ENCODE peak calls at places on chromosomes 11 and 22, in five cellular contexts. L is A673, V is right cardiac atrium, B is spleen, M is neuronal stem cell. T is an unnamed sample. For H3K4me1, the result is how much of the 10 kb centered on the place peaks cover.

GRCh38 chr11:9861860-9862725 is 198.2 kb downstream of the SWAP70 start:
- DNase-seq in V (no peak), M (peak), B (no peak), L (peak), T (peak)

GRCh38 chr22:27776410-27776958 is 25.1 kb downstream of the MN1 start:
- DNase-seq in V (peak), L (no peak), B (no peak), M (peak), T (peak)

GRCh38 chr11:61512435-61512834 is 3.9 kb downstream of the LRRC10B start:
- DNase-seq in V (no peak), M (no peak), L (peak), B (no peak), T (no peak)

GRCh38 chr11:67581469-67581868 is 2.1 kb upstream of the GSTP1 start:
- DNase-seq in L (no peak), B (peak), V (no peak), M (no peak), T (no peak)

GRCh38 chr11:100738701-100739100 is 51.6 kb downstream of the ARHGAP42 start:
- DNase-seq in L (no peak), M (no peak), V (no peak), B (no peak), T (no peak)

GRCh38 chr11:122100222-122101080 is 15.6 kb downstream of the BLID start:
- DNase-seq in V (peak), M (no peak), B (no peak), L (peak), T (peak)

GRCh38 chr22:24471570-24471969 is 23.6 kb upstream of the UPB1 start:
- DNase-seq in B (no peak), M (no peak), L (no peak), V (peak), T (no peak)

GRCh38 chr22:19174106-19175025 is 4.2 kb downstream of the SLC25A1 start:
- DNase-seq in M (no peak), B (peak), V (no peak), L (peak), T (no peak)

GRCh38 chr11:15976433-15977045 is 379.8 kb downstream of the SOX6 start:
- DNase-seq in L (no peak), M (no peak), B (no peak), V (no peak), T (no peak)

GRCh38 chr11:14112721-14113120 is 150.2 kb downstream of the SPON1 start:
- DNase-seq in V (no peak), L (no peak), M (no peak), B (no peak), T (no peak)

DNA sequence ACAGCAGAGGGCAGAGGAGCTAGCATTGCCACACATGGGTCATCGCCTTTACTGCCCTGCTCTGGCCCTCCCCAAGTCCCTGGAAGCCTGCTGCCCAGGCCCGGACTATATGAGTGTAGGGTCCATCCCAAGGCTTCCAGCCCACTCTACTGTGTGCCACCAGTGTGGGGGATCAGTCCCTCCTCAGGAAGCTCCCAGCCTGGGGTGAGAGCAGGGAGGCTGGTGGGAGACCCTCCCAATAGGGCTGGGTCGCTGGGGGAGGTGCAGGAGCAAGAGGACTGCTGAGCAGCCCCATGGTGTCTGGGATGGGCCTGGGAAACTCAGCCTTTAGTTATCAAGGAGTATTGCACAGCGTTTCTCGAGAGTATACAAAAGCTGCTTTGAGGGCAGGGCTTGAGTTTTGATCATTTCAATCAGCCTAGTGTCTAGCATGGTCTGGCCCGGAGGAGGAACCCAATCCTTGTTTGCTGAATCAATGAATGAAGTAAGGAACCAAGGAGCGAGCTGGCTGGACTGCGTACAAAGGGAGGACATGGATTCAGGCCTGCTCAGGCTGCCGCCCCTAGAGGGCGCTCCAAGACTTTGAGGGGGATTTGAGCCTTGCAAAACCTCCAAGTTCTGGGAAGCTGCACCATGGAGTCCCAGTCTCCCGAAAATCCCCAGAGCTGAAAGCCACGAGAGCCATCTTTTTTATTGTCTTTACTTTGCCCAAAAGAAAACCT is 89.0 kb upstream of the PARVA start:
- DNase-seq in M (peak), V (peak), B (no peak), L (peak), T (peak)
- H3K4me1 ChIP-seq in M (under half), V (under half), B (under half), L (under half), T (under half)

GRCh38 chr11:19924321-19925115 is 211.9 kb downstream of the NAV2 start:
- DNase-seq in M (no peak), V (no peak), B (no peak), L (no peak), T (no peak)
- H3K4me1 ChIP-seq in M (under half), V (under half), B (under half), L (under half), T (half or more)

DNA sequence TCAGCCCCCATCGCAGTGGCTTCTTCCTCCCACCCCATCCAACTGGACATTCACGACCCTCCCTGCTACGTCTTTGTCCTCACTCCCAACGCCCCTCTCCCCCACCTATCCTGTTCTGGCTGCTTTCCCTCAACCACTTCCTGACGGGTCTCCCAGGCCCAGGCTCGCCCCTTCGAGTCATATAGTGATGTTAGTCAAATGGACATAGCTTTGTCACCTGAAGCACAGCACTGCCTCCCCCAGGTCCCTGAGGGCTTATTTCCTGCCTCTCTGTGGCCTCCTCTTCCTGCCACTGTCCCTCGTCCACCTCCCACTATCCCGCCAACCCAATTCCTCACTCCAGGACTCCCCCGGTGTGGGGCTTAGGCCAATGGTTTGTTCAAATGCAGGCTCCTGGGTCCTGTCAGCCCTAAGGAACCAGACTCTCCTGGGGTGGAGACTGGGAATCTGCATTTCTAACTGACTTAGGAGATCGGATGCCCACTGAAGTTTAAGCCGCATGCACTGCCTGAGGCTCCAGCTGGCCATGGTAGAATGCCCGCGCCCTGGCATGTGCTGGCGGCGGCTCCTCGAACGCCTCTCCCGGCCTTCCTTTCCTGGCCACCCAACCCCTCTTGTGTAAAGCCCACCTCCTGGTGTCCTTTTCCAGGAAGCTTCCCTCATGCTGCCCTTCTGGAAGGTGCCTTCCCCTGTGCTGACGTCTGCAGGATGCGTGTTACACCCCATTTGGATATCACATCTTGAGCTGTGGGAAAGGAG is 18.3 kb downstream of the SUN2 start:
- DNase-seq in V (no peak), L (no peak), B (peak), M (no peak), T (no peak)
- H3K4me1 ChIP-seq in V (under half), L (under half), B (under half), M (under half), T (under half)

GRCh38 chr11:1299621-1300020 is 9.8 kb downstream of the TOLLIP start:
- DNase-seq in L (no peak), B (peak), M (no peak), V (peak), T (no peak)
- H3K4me1 ChIP-seq in L (under half), B (under half), M (under half), V (under half), T (under half)

DNA sequence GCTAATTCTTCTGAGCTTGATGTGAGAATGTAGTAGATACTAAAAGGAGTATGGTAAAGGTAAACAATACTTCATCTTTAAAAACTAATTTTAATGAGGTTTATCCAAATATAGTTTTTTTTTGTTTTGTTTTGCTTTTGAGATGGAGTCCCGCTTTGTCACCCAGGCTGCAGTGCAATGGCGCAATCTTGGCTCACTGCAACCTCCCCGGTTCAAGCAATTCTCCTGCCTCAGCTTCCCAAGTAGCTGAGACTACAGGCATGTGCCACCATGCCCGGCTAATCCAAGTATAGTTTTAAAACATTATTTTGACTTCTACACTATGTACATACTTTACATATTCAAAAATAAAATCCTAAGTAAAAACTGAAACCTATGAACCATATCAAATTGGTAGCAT is 4.1 kb downstream of the ZBTB44 start:
- DNase-seq in L (no peak), V (no peak), B (no peak), M (no peak), T (no peak)
- H3K4me1 ChIP-seq in L (under half), V (under half), B (half or more), M (under half), T (under half)

T was measured in SK-N-SH.